ENCODE peak calls at places on chromosomes 3 and 15, in nine cellular contexts. One of them, this sample, is unnamed.

GRCh38 chr15:46682969-46683791 is 1034.1 kb upstream of the SEMA6D start:
- DNase-seq in stomach: no peak
- DNase-seq in esophagus muscularis mucosa: no peak
- DNase-seq in heart left ventricle: no peak
- DNase-seq in GM12891: no peak
- DNase-seq in IMR-90: no peak
- DNase-seq in transverse colon: peak
- DNase-seq in suprapubic skin: no peak
- DNase-seq in esophagus squamous epithelium: no peak
- DNase-seq in this sample: no peak

GRCh38 chr3:165443664-165444063 is 247.5 kb upstream of the SLITRK3 start:
- DNase-seq in stomach: no peak
- DNase-seq in esophagus muscularis mucosa: no peak
- DNase-seq in heart left ventricle: no peak
- DNase-seq in GM12891: no peak
- DNase-seq in IMR-90: no peak
- DNase-seq in transverse colon: no peak
- DNase-seq in suprapubic skin: no peak
- DNase-seq in esophagus squamous epithelium: no peak
- DNase-seq in this sample: no peak

GRCh38 chr15:81030368-81030739 is 29.6 kb downstream of the TLNRD1 start:
- DNase-seq in stomach: no peak
- DNase-seq in esophagus muscularis mucosa: no peak
- DNase-seq in heart left ventricle: no peak
- DNase-seq in GM12891: no peak
- DNase-seq in IMR-90: no peak
- DNase-seq in transverse colon: no peak
- DNase-seq in suprapubic skin: no peak
- DNase-seq in esophagus squamous epithelium: no peak
- DNase-seq in this sample: no peak

GRCh38 chr3:18389108-18389733 is 35.9 kb downstream of the SATB1 start:
- DNase-seq in stomach: no peak
- DNase-seq in esophagus muscularis mucosa: no peak
- DNase-seq in heart left ventricle: no peak
- DNase-seq in GM12891: no peak
- DNase-seq in IMR-90: peak
- DNase-seq in transverse colon: no peak
- DNase-seq in suprapubic skin: no peak
- DNase-seq in esophagus squamous epithelium: no peak
- DNase-seq in this sample: no peak

GRCh38 chr15:27342991-27343390 is 372.0 kb downstream of the GABRG3 start:
- DNase-seq in stomach: no peak
- DNase-seq in esophagus muscularis mucosa: peak
- DNase-seq in heart left ventricle: no peak
- DNase-seq in GM12891: no peak
- DNase-seq in IMR-90: no peak
- DNase-seq in transverse colon: no peak
- DNase-seq in suprapubic skin: no peak
- DNase-seq in esophagus squamous epithelium: no peak
- DNase-seq in this sample: no peak

GRCh38 chr3:128984596-128984995 is 9.3 kb downstream of the CFAP92 start:
- DNase-seq in stomach: no peak
- DNase-seq in esophagus muscularis mucosa: no peak
- DNase-seq in heart left ventricle: no peak
- DNase-seq in GM12891: no peak
- DNase-seq in IMR-90: peak
- DNase-seq in transverse colon: no peak
- DNase-seq in suprapubic skin: no peak
- DNase-seq in esophagus squamous epithelium: no peak
- DNase-seq in this sample: no peak

GRCh38 chr3:131658115-131658514 is 155.3 kb upstream of the MRPL3 start:
- DNase-seq in stomach: no peak
- DNase-seq in esophagus muscularis mucosa: no peak
- DNase-seq in heart left ventricle: no peak
- DNase-seq in GM12891: no peak
- DNase-seq in IMR-90: no peak
- DNase-seq in transverse colon: no peak
- DNase-seq in suprapubic skin: no peak
- DNase-seq in esophagus squamous epithelium: no peak
- DNase-seq in this sample: no peak

GRCh38 chr15:74889390-74889881 is 406 bp upstream of the MPI start:
- DNase-seq in stomach: peak
- DNase-seq in esophagus muscularis mucosa: peak
- DNase-seq in heart left ventricle: peak
- DNase-seq in GM12891: no peak
- DNase-seq in IMR-90: peak
- DNase-seq in transverse colon: peak
- DNase-seq in suprapubic skin: no peak
- DNase-seq in esophagus squamous epithelium: no peak
- DNase-seq in this sample: no peak

GRCh38 chr15:31473384-31474058 is 146.9 kb downstream of the KLF13 start:
- DNase-seq in stomach: peak
- DNase-seq in esophagus muscularis mucosa: no peak
- DNase-seq in heart left ventricle: no peak
- DNase-seq in GM12891: no peak
- DNase-seq in IMR-90: no peak
- DNase-seq in transverse colon: no peak
- DNase-seq in suprapubic skin: peak
- DNase-seq in esophagus squamous epithelium: no peak
- DNase-seq in this sample: no peak

GRCh38 chr15:31471731-31472430 is 145.2 kb downstream of the KLF13 start:
- DNase-seq in stomach: no peak
- DNase-seq in esophagus muscularis mucosa: no peak
- DNase-seq in heart left ventricle: no peak
- DNase-seq in GM12891: no peak
- DNase-seq in IMR-90: peak
- DNase-seq in transverse colon: no peak
- DNase-seq in suprapubic skin: peak
- DNase-seq in esophagus squamous epithelium: no peak
- DNase-seq in this sample: peak

GRCh38 chr15:31470756-31471155 is 144.1 kb downstream of the KLF13 start:
- DNase-seq in stomach: no peak
- DNase-seq in esophagus muscularis mucosa: peak
- DNase-seq in heart left ventricle: no peak
- DNase-seq in GM12891: no peak
- DNase-seq in IMR-90: no peak
- DNase-seq in transverse colon: no peak
- DNase-seq in suprapubic skin: peak
- DNase-seq in esophagus squamous epithelium: no peak
- DNase-seq in this sample: no peak

GRCh38 chr15:31474059-31474868 is 147.6 kb downstream of the KLF13 start:
- DNase-seq in stomach: peak
- DNase-seq in esophagus muscularis mucosa: no peak
- DNase-seq in heart left ventricle: no peak
- DNase-seq in GM12891: no peak
- DNase-seq in IMR-90: no peak
- DNase-seq in transverse colon: no peak
- DNase-seq in suprapubic skin: peak
- DNase-seq in esophagus squamous epithelium: no peak
- DNase-seq in this sample: no peak

DNA sequence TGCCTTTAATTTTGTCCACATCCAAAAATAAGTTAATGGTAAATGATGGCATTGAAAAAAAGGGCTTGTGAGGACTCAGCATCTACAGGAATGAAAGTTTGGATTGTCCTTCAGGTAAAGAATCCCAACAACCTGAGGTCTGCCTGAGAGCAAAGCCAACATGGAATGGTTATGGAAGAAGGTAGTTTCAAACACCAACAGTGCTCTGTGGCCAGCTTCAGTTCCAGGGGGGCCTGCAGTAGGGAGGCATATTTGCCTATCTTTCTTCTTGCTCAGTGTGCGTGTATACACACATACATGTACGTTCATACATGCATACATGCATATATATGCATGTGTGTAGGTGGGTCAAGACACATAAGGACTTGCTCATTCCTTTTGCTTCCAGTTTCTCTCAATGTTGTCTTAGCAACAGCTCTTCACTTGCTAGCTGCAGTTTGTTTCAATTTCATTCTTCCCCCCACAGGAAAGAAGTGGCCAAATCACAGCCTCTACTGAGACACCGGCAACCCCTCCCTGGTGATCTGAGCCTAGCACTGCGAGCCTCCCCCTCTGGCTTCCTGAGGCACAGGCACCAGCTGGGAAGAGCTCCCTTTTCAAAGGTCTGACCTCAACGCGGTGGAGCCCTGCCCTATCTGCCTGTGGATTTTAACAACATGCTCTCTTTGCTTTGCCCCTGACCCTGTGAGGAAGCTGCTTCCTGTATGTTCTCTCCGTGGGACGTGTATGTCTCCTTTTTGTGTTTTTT is 146.2 kb downstream of the KLF13 start:
- DNase-seq in stomach: peak
- DNase-seq in esophagus muscularis mucosa: no peak
- DNase-seq in heart left ventricle: peak
- DNase-seq in GM12891: peak
- DNase-seq in IMR-90: peak
- DNase-seq in transverse colon: peak
- DNase-seq in suprapubic skin: peak
- DNase-seq in esophagus squamous epithelium: no peak
- DNase-seq in this sample: no peak
- TF ChIP-seq POLR2A in stomach: no peak
- TF ChIP-seq POLR2A in esophagus muscularis mucosa: no peak
- TF ChIP-seq POLR2A in heart left ventricle: no peak
- TF ChIP-seq POLR2A in GM12891: no peak
- TF ChIP-seq POLR2A in IMR-90: no peak
- TF ChIP-seq POLR2A in transverse colon: no peak
- TF ChIP-seq POLR2A in suprapubic skin: no peak
- TF ChIP-seq POLR2A in esophagus squamous epithelium: no peak
- TF ChIP-seq POLR2A in this sample: no peak

DNA sequence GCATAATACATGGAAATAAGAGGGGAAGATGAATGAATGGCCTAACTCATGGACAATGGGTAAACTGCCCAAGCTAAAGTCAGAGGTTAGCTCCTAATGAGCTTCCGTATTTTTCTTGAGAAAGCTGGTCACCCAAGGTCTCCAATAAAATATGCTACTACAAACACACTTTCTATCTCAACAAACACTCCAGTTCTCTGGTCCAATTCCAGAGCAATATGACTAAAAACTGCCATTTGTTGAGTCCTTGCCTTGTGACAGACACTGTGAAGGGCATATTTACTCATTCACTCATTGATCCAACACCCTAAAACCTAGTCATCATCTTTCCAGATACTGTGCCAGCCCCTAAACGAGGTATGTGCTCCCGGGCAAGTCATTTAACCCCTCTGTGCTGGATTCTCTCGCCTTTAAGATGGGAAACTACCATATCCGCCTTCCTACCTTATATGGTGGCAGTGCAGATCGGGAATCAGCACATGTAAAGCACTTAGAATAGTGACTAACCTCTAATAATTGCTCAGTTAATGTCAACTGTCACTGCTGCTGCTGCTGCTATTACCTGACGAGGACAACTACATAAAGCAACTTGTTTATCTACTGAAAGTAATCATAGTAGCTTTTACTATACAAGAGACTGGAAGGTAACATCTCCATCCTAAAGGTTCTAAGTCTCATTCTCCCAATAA is 89.0 kb downstream of the XXYLT1 start:
- DNase-seq in stomach: no peak
- DNase-seq in esophagus muscularis mucosa: no peak
- DNase-seq in heart left ventricle: no peak
- DNase-seq in GM12891: no peak
- DNase-seq in IMR-90: no peak
- DNase-seq in transverse colon: no peak
- DNase-seq in suprapubic skin: no peak
- DNase-seq in esophagus squamous epithelium: no peak
- DNase-seq in this sample: no peak
- TF ChIP-seq POLR2A in stomach: no peak
- TF ChIP-seq POLR2A in esophagus muscularis mucosa: no peak
- TF ChIP-seq POLR2A in heart left ventricle: no peak
- TF ChIP-seq POLR2A in GM12891: no peak
- TF ChIP-seq POLR2A in IMR-90: no peak
- TF ChIP-seq POLR2A in transverse colon: no peak
- TF ChIP-seq POLR2A in suprapubic skin: no peak
- TF ChIP-seq POLR2A in esophagus squamous epithelium: no peak
- TF ChIP-seq POLR2A in this sample: no peak

DNA sequence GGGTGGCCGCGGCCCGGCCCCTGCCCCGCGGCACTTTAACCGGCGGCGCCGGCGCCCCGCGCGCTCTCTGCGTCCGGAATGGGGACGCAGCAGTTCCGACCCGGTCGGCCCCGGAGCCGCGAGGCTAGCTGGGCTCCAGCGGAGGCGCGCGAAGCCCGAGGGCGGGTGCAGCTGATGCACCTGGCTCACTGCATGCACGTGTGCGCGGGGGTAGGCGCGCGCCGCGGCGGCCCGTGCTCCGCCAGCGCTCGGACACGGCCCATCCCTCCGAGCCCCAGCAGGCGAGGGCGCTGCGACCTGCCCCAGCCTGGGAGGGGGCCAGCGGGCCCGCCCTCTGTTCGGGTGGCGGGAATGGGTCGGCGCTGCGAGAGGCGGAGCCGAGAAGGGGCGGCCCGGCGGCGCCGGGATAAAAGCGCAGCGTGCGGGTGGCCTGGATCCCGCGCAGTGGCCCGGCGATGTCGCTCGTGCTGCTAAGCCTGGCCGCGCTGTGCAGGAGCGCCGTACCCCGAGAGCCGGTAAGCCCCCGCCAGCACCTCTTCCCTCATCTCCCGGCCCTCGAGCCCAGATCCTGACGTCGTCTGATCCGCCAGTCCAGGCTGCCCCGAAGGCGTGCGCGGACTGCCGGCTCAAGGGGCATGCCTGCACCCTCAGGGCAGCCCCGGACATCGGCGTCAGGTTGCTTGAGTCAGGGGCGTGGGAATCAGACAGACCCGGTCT is at the start of the genes CHDH and IL17RB:
- DNase-seq in stomach: peak
- DNase-seq in esophagus muscularis mucosa: no peak
- DNase-seq in heart left ventricle: peak
- DNase-seq in GM12891: peak
- DNase-seq in IMR-90: no peak
- DNase-seq in transverse colon: peak
- DNase-seq in suprapubic skin: no peak
- DNase-seq in esophagus squamous epithelium: no peak
- DNase-seq in this sample: no peak
- TF ChIP-seq POLR2A in stomach: no peak
- TF ChIP-seq POLR2A in esophagus muscularis mucosa: no peak
- TF ChIP-seq POLR2A in heart left ventricle: no peak
- TF ChIP-seq POLR2A in GM12891: no peak
- TF ChIP-seq POLR2A in IMR-90: no peak
- TF ChIP-seq POLR2A in transverse colon: peak
- TF ChIP-seq POLR2A in suprapubic skin: no peak
- TF ChIP-seq POLR2A in esophagus squamous epithelium: no peak
- TF ChIP-seq POLR2A in this sample: no peak

DNA sequence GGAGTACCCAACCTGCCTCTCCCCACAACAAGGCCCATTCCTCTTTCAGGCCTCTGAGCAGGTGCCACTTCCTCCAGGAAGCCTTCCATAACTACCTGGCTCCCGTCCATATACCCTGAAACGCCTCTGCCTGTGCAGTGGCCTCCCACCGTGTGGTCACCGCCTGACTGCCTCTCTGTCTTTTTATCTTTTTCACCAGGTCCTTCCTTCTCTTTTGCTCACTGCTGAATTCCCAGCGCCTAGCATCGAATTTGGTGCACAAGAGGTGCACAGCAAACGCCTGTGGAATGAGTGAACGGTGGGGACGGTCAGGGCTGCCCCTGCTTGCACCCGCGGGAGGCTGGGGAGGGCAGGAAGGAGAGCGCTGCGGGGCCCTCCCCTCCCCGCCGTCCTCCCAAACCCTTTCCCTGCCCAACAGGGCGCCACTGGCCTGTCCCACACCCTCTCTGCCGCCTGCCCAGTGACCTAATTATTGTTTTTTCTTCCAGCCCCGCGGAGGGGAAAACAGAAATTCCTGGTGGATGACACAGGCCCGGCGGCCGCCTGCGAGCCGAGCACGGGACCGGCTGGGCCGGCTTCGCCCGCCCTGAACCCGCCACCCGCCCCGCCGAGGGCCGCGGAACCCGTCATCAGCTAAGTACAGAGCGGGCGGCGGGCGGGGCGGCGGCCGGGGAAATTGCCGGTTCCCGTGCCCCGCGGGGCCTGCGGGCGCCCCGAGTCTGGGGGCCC is 140.1 kb downstream of the SMAD6 start:
- DNase-seq in stomach: peak
- DNase-seq in esophagus muscularis mucosa: peak
- DNase-seq in heart left ventricle: peak
- DNase-seq in GM12891: no peak
- DNase-seq in IMR-90: peak
- DNase-seq in transverse colon: peak
- DNase-seq in suprapubic skin: peak
- DNase-seq in esophagus squamous epithelium: peak
- DNase-seq in this sample: peak
- TF ChIP-seq POLR2A in stomach: no peak
- TF ChIP-seq POLR2A in esophagus muscularis mucosa: no peak
- TF ChIP-seq POLR2A in heart left ventricle: peak
- TF ChIP-seq POLR2A in GM12891: no peak
- TF ChIP-seq POLR2A in IMR-90: peak
- TF ChIP-seq POLR2A in transverse colon: no peak
- TF ChIP-seq POLR2A in suprapubic skin: no peak
- TF ChIP-seq POLR2A in esophagus squamous epithelium: peak
- TF ChIP-seq POLR2A in this sample: peak

This sample was measured in H54.